ENCODE peak calls at places on chromosome 22, in seven cellular contexts. Q is mesendoderm, M is heart right ventricle, W is AG09309, P is A549, Y is fibroblast of lung, B is stomach. X is an unnamed sample.

GRCh38 chr22:27476729-27477128 is 324.8 kb downstream of the MN1 start:
- DNase-seq in Q (peak; percentile 45), M (no peak), W (no peak), P (peak; percentile 47), Y (peak; percentile 87), B (no peak), X (no peak)

GRCh38 chr22:23850136-23850611 is 7.5 kb upstream of the SLC2A11 start:
- DNase-seq in Q (no peak), M (no peak), W (no peak), P (no peak), Y (no peak), B (peak; percentile 52), X (peak; percentile 35)

GRCh38 chr22:48938741-48939140 is 888.9 kb downstream of the BRD1 start:
- DNase-seq in Q (no peak), M (no peak), W (no peak), P (no peak), Y (no peak), B (peak; percentile 13), X (no peak)

GRCh38 chr22:28978158-28978557 is 83.5 kb downstream of the C22orf31 start:
- DNase-seq in Q (no peak), M (no peak), W (no peak), P (no peak), Y (peak; percentile 75), B (no peak), X (no peak)

GRCh38 chr22:43848366-43849171 is 13.7 kb downstream of the SULT4A1 start:
- DNase-seq in Q (peak; percentile 42), M (no peak), W (no peak), P (peak; percentile 16), Y (peak; percentile 30), B (no peak), X (peak; percentile 82)

GRCh38 chr22:27641049-27641790 is 160.3 kb downstream of the MN1 start:
- DNase-seq in Q (no peak), M (no peak), W (no peak), P (no peak), Y (peak; percentile 33), B (no peak), X (peak; percentile 43)

GRCh38 chr22:50076646-50077624 is 8.3 kb downstream of the MLC1 start:
- DNase-seq in Q (no peak), M (no peak), W (no peak), P (no peak), Y (no peak), B (no peak), X (peak; percentile 52)

GRCh38 chr22:46844606-46845210 is 82.3 kb downstream of the TBC1D22A start:
- DNase-seq in Q (no peak), M (no peak), W (no peak), P (no peak), Y (no peak), B (no peak), X (no peak)

GRCh38 chr22:43390166-43390565 is 21.6 kb upstream of the MPPED1 start:
- DNase-seq in Q (no peak), M (no peak), W (no peak), P (no peak), Y (no peak), B (no peak), X (no peak)

GRCh38 chr22:50146440-50147228 is 23.9 kb upstream of the PANX2 start:
- DNase-seq in Q (peak; percentile 25), M (peak; percentile 59), W (peak; percentile 24), P (peak; percentile 72), Y (peak; percentile 58), B (peak; percentile 68), X (no peak)

GRCh38 chr22:37338539-37339246 is 56.4 kb downstream of the CYTH4 start:
- DNase-seq in Q (no peak), M (no peak), W (no peak), P (no peak), Y (no peak), B (peak; percentile 34), X (no peak)

GRCh38 chr22:25845985-25846745 is 104.2 kb downstream of the MYO18B start:
- DNase-seq in Q (no peak), M (no peak), W (no peak), P (no peak), Y (no peak), B (no peak), X (no peak)

GRCh38 chr22:35218079-35218478 is 39.2 kb upstream of the HMGXB4 start:
- DNase-seq in Q (no peak), M (no peak), W (no peak), P (no peak), Y (peak; percentile 20), B (no peak), X (no peak)
- H3K4me3 ChIP-seq in Q (no peak overlapping the region), M (no peak overlapping the region), W (no peak overlapping the region), P (no peak overlapping the region), Y (no peak overlapping the region), B (no peak overlapping the region), X (no peak overlapping the region)

DNA sequence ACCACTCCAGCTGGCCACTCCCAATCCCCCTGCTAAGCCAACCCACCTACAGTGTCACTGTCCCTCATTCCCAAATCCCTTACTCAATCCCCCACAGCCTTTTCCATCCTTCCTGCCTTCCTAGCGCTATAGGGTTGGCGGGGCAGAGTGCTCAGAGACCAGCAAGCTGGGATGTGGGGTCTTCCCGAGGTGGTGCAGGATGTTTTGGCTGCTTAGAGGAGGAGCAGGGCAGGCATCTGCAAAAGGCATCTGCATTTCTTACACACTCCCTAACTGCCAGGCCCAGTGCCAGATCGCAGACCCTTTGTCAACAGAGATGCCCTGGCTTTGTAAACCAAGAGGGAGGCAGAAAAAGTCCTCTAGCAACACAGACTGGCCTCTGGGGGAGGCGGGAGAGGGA is 37.9 kb upstream of the ADA2 start:
- DNase-seq in Q (no peak), M (no peak), W (no peak), P (no peak), Y (no peak), B (no peak), X (peak; percentile 29)
- H3K4me3 ChIP-seq in Q (no peak overlapping the region), M (no peak overlapping the region), W (no peak overlapping the region), P (no peak overlapping the region), Y (no peak overlapping the region), B (no peak overlapping the region), X (no peak overlapping the region)

GRCh38 chr22:20149257-20150250 is 1.3 kb downstream of the CCDC188 start:
- DNase-seq in Q (no peak), M (no peak), W (no peak), P (no peak), Y (no peak), B (no peak), X (no peak)

GRCh38 chr22:20152464-20152890 is 1.6 kb upstream of the CCDC188 start:
- DNase-seq in Q (no peak), M (no peak), W (no peak), P (no peak), Y (no peak), B (no peak), X (no peak)

GRCh38 chr22:20153945-20154344 is 3.1 kb upstream of the CCDC188 start:
- DNase-seq in Q (peak; percentile 26), M (no peak), W (no peak), P (no peak), Y (no peak), B (no peak), X (peak; percentile 86)

GRCh38 chr22:20150381-20151275 is at the start of gene CCDC188:
- DNase-seq in Q (no peak), M (no peak), W (no peak), P (no peak), Y (no peak), B (no peak), X (no peak)

GRCh38 chr22:20151276-20151588 is 377 bp upstream of the CCDC188 start:
- DNase-seq in Q (no peak), M (no peak), W (no peak), P (no peak), Y (no peak), B (no peak), X (no peak)
- H3K4me3 ChIP-seq in Q (no peak overlapping the region), M (no peak overlapping the region), W (no peak overlapping the region), P (no peak overlapping the region), Y (no peak overlapping the region), B (no peak overlapping the region), X (no peak overlapping the region)

GRCh38 chr22:45042263-45042662 is 32.5 kb upstream of the PHF21B start:
- DNase-seq in Q (no peak), M (no peak), W (no peak), P (no peak), Y (no peak), B (no peak), X (no peak)
- H3K4me3 ChIP-seq in Q (no peak overlapping the region), M (no peak overlapping the region), W (no peak overlapping the region), P (no peak overlapping the region), Y (no peak overlapping the region), B (no peak overlapping the region), X (no peak overlapping the region)

GRCh38 chr22:31750365-31751284 is 693 bp upstream of the PRR14L start:
- DNase-seq in Q (no peak), M (no peak), W (no peak), P (no peak), Y (no peak), B (no peak), X (no peak)

GRCh38 chr22:31749636-31750364 is at the start of gene PRR14L:
- DNase-seq in Q (peak; percentile 97), M (peak; percentile 99), W (peak; percentile 50), P (peak; percentile 94), Y (peak; percentile 92), B (peak; percentile 99), X (peak; percentile 98)

GRCh38 chr22:31748490-31748889 is 1.4 kb downstream of the PRR14L start:
- DNase-seq in Q (peak; percentile 25), M (no peak), W (no peak), P (no peak), Y (peak; percentile 20), B (no peak), X (peak; percentile 26)

GRCh38 chr22:31743871-31744270 is 6.1 kb downstream of the PRR14L start:
- DNase-seq in Q (no peak), M (no peak), W (no peak), P (no peak), Y (no peak), B (no peak), X (no peak)

GRCh38 chr22:31747441-31747840 is 2.5 kb downstream of the PRR14L start:
- DNase-seq in Q (peak; percentile 52), M (no peak), W (no peak), P (no peak), Y (no peak), B (no peak), X (peak; percentile 16)
- H3K4me3 ChIP-seq in Q (no peak overlapping the region), M (no peak overlapping the region), W (no peak overlapping the region), P (no peak overlapping the region), Y (peak overlapping the region; percentile 7), B (no peak overlapping the region), X (no peak overlapping the region)

GRCh38 chr22:39997421-39997820 is 2.7 kb downstream of the FAM83F start:
- DNase-seq in Q (no peak), M (no peak), W (no peak), P (no peak), Y (no peak), B (no peak), X (no peak)

GRCh38 chr22:39994566-39995345 is at the start of gene FAM83F:
- DNase-seq in Q (peak; percentile 79), M (peak; percentile 25), W (no peak), P (no peak), Y (no peak), B (peak; percentile 73), X (peak; percentile 99)

GRCh38 chr22:39997939-39998726 is 3.4 kb downstream of the FAM83F start:
- DNase-seq in Q (peak; percentile 92), M (peak; percentile 48), W (no peak), P (peak; percentile 23), Y (peak; percentile 47), B (peak; percentile 83), X (peak; percentile 86)

GRCh38 chr22:39995346-39996252 is 845 bp downstream of the FAM83F start:
- DNase-seq in Q (peak; percentile 35), M (no peak), W (no peak), P (no peak), Y (no peak), B (peak; percentile 51), X (peak; percentile 68)

GRCh38 chr22:39996732-39997131 is 2.0 kb downstream of the FAM83F start:
- DNase-seq in Q (no peak), M (no peak), W (no peak), P (no peak), Y (no peak), B (no peak), X (no peak)
- H3K4me3 ChIP-seq in Q (no peak overlapping the region), M (no peak overlapping the region), W (no peak overlapping the region), P (no peak overlapping the region), Y (no peak overlapping the region), B (no peak overlapping the region), X (peak overlapping the region; percentile 75)